ENCODE peak calls at places on chromosomes 4 and X, in ten cellular contexts. One of them, this sample, is unnamed.

GRCh38 chr4:132642196-132642817 is 506.8 kb upstream of the PCDH10 start:
- DNase-seq in tibial nerve: no peak
- DNase-seq in posterior cingulate gyrus: no peak
- DNase-seq in IMR-90: peak; percentile 12
- DNase-seq in MM.1S: peak; percentile 65
- DNase-seq in effector CD8-positive, alpha-beta T cell: no peak
- DNase-seq in NCI-H1092: peak; percentile 7
- DNase-seq in HFFc6: peak; percentile 37
- DNase-seq in activated T-cell treated with anti-CD3 and anti-CD28 coated beads, Interleukin-2, amount 50 U/mL, for 48 hours: no peak
- DNase-seq in HT1080: peak; percentile 47
- DNase-seq in this sample: peak; percentile 4

GRCh38 chr4:6905501-6905900 is 4.1 kb upstream of the TBC1D14 start:
- DNase-seq in tibial nerve: no peak
- DNase-seq in posterior cingulate gyrus: no peak
- DNase-seq in IMR-90: no peak
- DNase-seq in MM.1S: no peak
- DNase-seq in effector CD8-positive, alpha-beta T cell: no peak
- DNase-seq in NCI-H1092: peak; percentile 73
- DNase-seq in HFFc6: no peak
- DNase-seq in activated T-cell treated with anti-CD3 and anti-CD28 coated beads, Interleukin-2, amount 50 U/mL, for 48 hours: no peak
- DNase-seq in HT1080: no peak
- DNase-seq in this sample: no peak

GRCh38 chr4:40719008-40719623 is 30.6 kb upstream of the NSUN7 start:
- DNase-seq in tibial nerve: no peak
- DNase-seq in posterior cingulate gyrus: no peak
- DNase-seq in IMR-90: peak; percentile 64
- DNase-seq in MM.1S: peak; percentile 86
- DNase-seq in effector CD8-positive, alpha-beta T cell: no peak
- DNase-seq in NCI-H1092: peak; percentile 64
- DNase-seq in HFFc6: peak; percentile 52
- DNase-seq in activated T-cell treated with anti-CD3 and anti-CD28 coated beads, Interleukin-2, amount 50 U/mL, for 48 hours: no peak
- DNase-seq in HT1080: peak; percentile 34
- DNase-seq in this sample: no peak

GRCh38 chr4:110503588-110504435 is 27.9 kb downstream of the ENPEP start:
- DNase-seq in tibial nerve: no peak
- DNase-seq in posterior cingulate gyrus: peak; percentile 23
- DNase-seq in IMR-90: peak; percentile 13
- DNase-seq in MM.1S: peak; percentile 32
- DNase-seq in effector CD8-positive, alpha-beta T cell: no peak
- DNase-seq in NCI-H1092: no peak
- DNase-seq in HFFc6: no peak
- DNase-seq in activated T-cell treated with anti-CD3 and anti-CD28 coated beads, Interleukin-2, amount 50 U/mL, for 48 hours: no peak
- DNase-seq in HT1080: no peak
- DNase-seq in this sample: no peak

GRCh38 chr4:8343967-8344331 is 74.4 kb downstream of the HTRA3 start:
- DNase-seq in tibial nerve: no peak
- DNase-seq in posterior cingulate gyrus: no peak
- DNase-seq in IMR-90: no peak
- DNase-seq in MM.1S: no peak
- DNase-seq in effector CD8-positive, alpha-beta T cell: no peak
- DNase-seq in NCI-H1092: no peak
- DNase-seq in HFFc6: no peak
- DNase-seq in activated T-cell treated with anti-CD3 and anti-CD28 coated beads, Interleukin-2, amount 50 U/mL, for 48 hours: no peak
- DNase-seq in HT1080: no peak
- DNase-seq in this sample: no peak

GRCh38 chrX:120768681-120769080 is 107.0 kb downstream of the CT47B1 start:
- DNase-seq in tibial nerve: no peak
- DNase-seq in posterior cingulate gyrus: no peak
- DNase-seq in IMR-90: peak; percentile 35
- DNase-seq in MM.1S: no peak
- DNase-seq in effector CD8-positive, alpha-beta T cell: no peak
- DNase-seq in NCI-H1092: no peak
- DNase-seq in HFFc6: peak; percentile 12
- DNase-seq in activated T-cell treated with anti-CD3 and anti-CD28 coated beads, Interleukin-2, amount 50 U/mL, for 48 hours: no peak
- DNase-seq in HT1080: peak; percentile 77
- DNase-seq in this sample: no peak

GRCh38 chr4:140152760-140153418 is 1.1 kb downstream of the MAML3 start:
- DNase-seq in tibial nerve: peak; percentile 28
- DNase-seq in posterior cingulate gyrus: peak; percentile 52
- DNase-seq in IMR-90: peak; percentile 44
- DNase-seq in MM.1S: peak; percentile 40
- DNase-seq in effector CD8-positive, alpha-beta T cell: peak; percentile 42
- DNase-seq in NCI-H1092: peak; percentile 21
- DNase-seq in HFFc6: no peak
- DNase-seq in activated T-cell treated with anti-CD3 and anti-CD28 coated beads, Interleukin-2, amount 50 U/mL, for 48 hours: peak; percentile 59
- DNase-seq in HT1080: peak; percentile 38
- DNase-seq in this sample: no peak

GRCh38 chrX:10404435-10404834 is 215.9 kb downstream of the MID1 start:
- DNase-seq in tibial nerve: no peak
- DNase-seq in posterior cingulate gyrus: no peak
- DNase-seq in IMR-90: peak; percentile 83
- DNase-seq in MM.1S: no peak
- DNase-seq in effector CD8-positive, alpha-beta T cell: no peak
- DNase-seq in NCI-H1092: no peak
- DNase-seq in HFFc6: no peak
- DNase-seq in activated T-cell treated with anti-CD3 and anti-CD28 coated beads, Interleukin-2, amount 50 U/mL, for 48 hours: no peak
- DNase-seq in HT1080: no peak
- DNase-seq in this sample: no peak

GRCh38 chrX:154019061-154019621 is 561 bp downstream of the IRAK1 start:
- DNase-seq in tibial nerve: no peak
- DNase-seq in posterior cingulate gyrus: no peak
- DNase-seq in IMR-90: no peak
- DNase-seq in MM.1S: no peak
- DNase-seq in effector CD8-positive, alpha-beta T cell: no peak
- DNase-seq in NCI-H1092: no peak
- DNase-seq in HFFc6: no peak
- DNase-seq in activated T-cell treated with anti-CD3 and anti-CD28 coated beads, Interleukin-2, amount 50 U/mL, for 48 hours: peak; percentile 40
- DNase-seq in HT1080: no peak
- DNase-seq in this sample: no peak

GRCh38 chr4:152778656-152779512 is 646 bp downstream of the TIGD4 start:
- DNase-seq in tibial nerve: no peak
- DNase-seq in posterior cingulate gyrus: peak; percentile 28
- DNase-seq in IMR-90: peak; percentile 3
- DNase-seq in MM.1S: peak; percentile 50
- DNase-seq in effector CD8-positive, alpha-beta T cell: no peak
- DNase-seq in NCI-H1092: peak; percentile 7
- DNase-seq in HFFc6: no peak
- DNase-seq in activated T-cell treated with anti-CD3 and anti-CD28 coated beads, Interleukin-2, amount 50 U/mL, for 48 hours: peak; percentile 42
- DNase-seq in HT1080: no peak
- DNase-seq in this sample: peak; percentile 51

GRCh38 chr4:30600246-30600645 is 119.9 kb upstream of the PCDH7 start:
- DNase-seq in tibial nerve: no peak
- DNase-seq in posterior cingulate gyrus: no peak
- DNase-seq in IMR-90: no peak
- DNase-seq in MM.1S: no peak
- DNase-seq in effector CD8-positive, alpha-beta T cell: no peak
- DNase-seq in NCI-H1092: no peak
- DNase-seq in HFFc6: no peak
- DNase-seq in activated T-cell treated with anti-CD3 and anti-CD28 coated beads, Interleukin-2, amount 50 U/mL, for 48 hours: no peak
- DNase-seq in HT1080: peak; percentile 68
- DNase-seq in this sample: no peak

GRCh38 chr4:189002475-189002874 is 863.2 kb downstream of the TRIML1 start:
- DNase-seq in tibial nerve: no peak
- DNase-seq in posterior cingulate gyrus: no peak
- DNase-seq in IMR-90: no peak
- DNase-seq in MM.1S: no peak
- DNase-seq in effector CD8-positive, alpha-beta T cell: no peak
- DNase-seq in NCI-H1092: no peak
- DNase-seq in HFFc6: no peak
- DNase-seq in activated T-cell treated with anti-CD3 and anti-CD28 coated beads, Interleukin-2, amount 50 U/mL, for 48 hours: no peak
- DNase-seq in HT1080: no peak
- DNase-seq in this sample: no peak

GRCh38 chr4:159357350-159357749 is 254.5 kb downstream of the RAPGEF2 start:
- DNase-seq in tibial nerve: no peak
- DNase-seq in posterior cingulate gyrus: no peak
- DNase-seq in IMR-90: no peak
- DNase-seq in MM.1S: no peak
- DNase-seq in effector CD8-positive, alpha-beta T cell: no peak
- DNase-seq in NCI-H1092: no peak
- DNase-seq in HFFc6: no peak
- DNase-seq in activated T-cell treated with anti-CD3 and anti-CD28 coated beads, Interleukin-2, amount 50 U/mL, for 48 hours: no peak
- DNase-seq in HT1080: no peak
- DNase-seq in this sample: no peak

GRCh38 chr4:153522800-153523089 is 56.6 kb downstream of the TMEM131L start:
- DNase-seq in tibial nerve: no peak
- DNase-seq in posterior cingulate gyrus: no peak
- DNase-seq in IMR-90: no peak
- DNase-seq in MM.1S: no peak
- DNase-seq in effector CD8-positive, alpha-beta T cell: peak; percentile 14
- DNase-seq in NCI-H1092: no peak
- DNase-seq in HFFc6: no peak
- DNase-seq in activated T-cell treated with anti-CD3 and anti-CD28 coated beads, Interleukin-2, amount 50 U/mL, for 48 hours: peak; percentile 72
- DNase-seq in HT1080: no peak
- DNase-seq in this sample: no peak

GRCh38 chrX:17456526-17456925 is 81.5 kb downstream of the NHS start:
- DNase-seq in tibial nerve: no peak
- DNase-seq in posterior cingulate gyrus: peak; percentile 18
- DNase-seq in IMR-90: no peak
- DNase-seq in MM.1S: no peak
- DNase-seq in effector CD8-positive, alpha-beta T cell: no peak
- DNase-seq in NCI-H1092: peak; percentile 86
- DNase-seq in HFFc6: no peak
- DNase-seq in activated T-cell treated with anti-CD3 and anti-CD28 coated beads, Interleukin-2, amount 50 U/mL, for 48 hours: no peak
- DNase-seq in HT1080: no peak
- DNase-seq in this sample: no peak

GRCh38 chrX:68936186-68936585 is 107.4 kb downstream of the EFNB1 start:
- DNase-seq in tibial nerve: no peak
- DNase-seq in posterior cingulate gyrus: no peak
- DNase-seq in IMR-90: no peak
- DNase-seq in MM.1S: no peak
- DNase-seq in effector CD8-positive, alpha-beta T cell: no peak
- DNase-seq in NCI-H1092: no peak
- DNase-seq in HFFc6: no peak
- DNase-seq in activated T-cell treated with anti-CD3 and anti-CD28 coated beads, Interleukin-2, amount 50 U/mL, for 48 hours: no peak
- DNase-seq in HT1080: no peak
- DNase-seq in this sample: peak; percentile 59

GRCh38 chr4:80142396-80143304 is 54.7 kb upstream of the PRDM8 start:
- DNase-seq in tibial nerve: no peak
- DNase-seq in posterior cingulate gyrus: no peak
- DNase-seq in IMR-90: no peak
- DNase-seq in MM.1S: no peak
- DNase-seq in effector CD8-positive, alpha-beta T cell: no peak
- DNase-seq in NCI-H1092: no peak
- DNase-seq in HFFc6: no peak
- DNase-seq in activated T-cell treated with anti-CD3 and anti-CD28 coated beads, Interleukin-2, amount 50 U/mL, for 48 hours: no peak
- DNase-seq in HT1080: no peak
- DNase-seq in this sample: no peak

GRCh38 chr4:163590609-163591264 is 96.2 kb downstream of the TMA16 start:
- DNase-seq in tibial nerve: no peak
- DNase-seq in posterior cingulate gyrus: no peak
- DNase-seq in IMR-90: no peak
- DNase-seq in MM.1S: no peak
- DNase-seq in effector CD8-positive, alpha-beta T cell: no peak
- DNase-seq in NCI-H1092: no peak
- DNase-seq in HFFc6: no peak
- DNase-seq in activated T-cell treated with anti-CD3 and anti-CD28 coated beads, Interleukin-2, amount 50 U/mL, for 48 hours: no peak
- DNase-seq in HT1080: no peak
- DNase-seq in this sample: no peak